ENCODE peak calls at places on chromosomes 3 and 15, in six cellular contexts. One of them, this sample, is unnamed.

GRCh38 chr15:63461230-63461629 is 43.2 kb upstream of the USP3 start:
- DNase-seq in AG04450: no peak
- DNase-seq in AG10803: no peak
- DNase-seq in tibial nerve: no peak
- DNase-seq in upper lobe of right lung: no peak
- DNase-seq in pancreas: no peak
- DNase-seq in this sample: no peak

GRCh38 chr3:56939759-56940323 is 120.6 kb upstream of the SPATA12 start:
- DNase-seq in AG04450: no peak
- DNase-seq in AG10803: no peak
- DNase-seq in tibial nerve: no peak
- DNase-seq in upper lobe of right lung: no peak
- DNase-seq in pancreas: no peak
- DNase-seq in this sample: no peak

GRCh38 chr3:114451561-114452018 is 157.8 kb downstream of the TIGIT start:
- DNase-seq in AG04450: no peak
- DNase-seq in AG10803: no peak
- DNase-seq in tibial nerve: no peak
- DNase-seq in upper lobe of right lung: no peak
- DNase-seq in pancreas: peak
- DNase-seq in this sample: peak

GRCh38 chr15:48449734-48450133 is 118.5 kb downstream of the DUT start:
- DNase-seq in AG04450: no peak
- DNase-seq in AG10803: no peak
- DNase-seq in tibial nerve: no peak
- DNase-seq in upper lobe of right lung: no peak
- DNase-seq in pancreas: no peak
- DNase-seq in this sample: no peak

GRCh38 chr3:193116871-193117270 is 124.2 kb upstream of the PLAAT1 start:
- DNase-seq in AG04450: no peak
- DNase-seq in AG10803: no peak
- DNase-seq in tibial nerve: no peak
- DNase-seq in upper lobe of right lung: no peak
- DNase-seq in pancreas: no peak
- DNase-seq in this sample: no peak

GRCh38 chr3:13301295-13301987 is 118.7 kb downstream of the NUP210 start:
- DNase-seq in AG04450: peak
- DNase-seq in AG10803: peak
- DNase-seq in tibial nerve: no peak
- DNase-seq in upper lobe of right lung: no peak
- DNase-seq in pancreas: no peak
- DNase-seq in this sample: no peak

GRCh38 chr3:136973352-136973751 is 15.6 kb downstream of the IL20RB start:
- DNase-seq in AG04450: no peak
- DNase-seq in AG10803: no peak
- DNase-seq in tibial nerve: no peak
- DNase-seq in upper lobe of right lung: no peak
- DNase-seq in pancreas: no peak
- DNase-seq in this sample: no peak

GRCh38 chr15:99424978-99425665 is 140.7 kb upstream of the MEF2A start:
- DNase-seq in AG04450: peak
- DNase-seq in AG10803: peak
- DNase-seq in tibial nerve: no peak
- DNase-seq in upper lobe of right lung: peak
- DNase-seq in pancreas: no peak
- DNase-seq in this sample: peak

GRCh38 chr3:38964646-38965045 is 87.1 kb downstream of the SCN11A start:
- DNase-seq in AG04450: no peak
- DNase-seq in AG10803: peak
- DNase-seq in tibial nerve: no peak
- DNase-seq in upper lobe of right lung: no peak
- DNase-seq in pancreas: no peak
- DNase-seq in this sample: no peak

GRCh38 chr15:58096529-58097084 is 31.1 kb upstream of the ALDH1A2 start:
- DNase-seq in AG04450: no peak
- DNase-seq in AG10803: no peak
- DNase-seq in tibial nerve: no peak
- DNase-seq in upper lobe of right lung: no peak
- DNase-seq in pancreas: no peak
- DNase-seq in this sample: no peak

GRCh38 chr3:52222319-52223221 is 2.9 kb downstream of the TLR9 start:
- DNase-seq in AG04450: no peak
- DNase-seq in AG10803: no peak
- DNase-seq in tibial nerve: no peak
- DNase-seq in upper lobe of right lung: peak
- DNase-seq in pancreas: no peak
- DNase-seq in this sample: peak

GRCh38 chr3:14518432-14518802 is 21.7 kb downstream of the GRIP2 start:
- DNase-seq in AG04450: no peak
- DNase-seq in AG10803: no peak
- DNase-seq in tibial nerve: no peak
- DNase-seq in upper lobe of right lung: no peak
- DNase-seq in pancreas: no peak
- DNase-seq in this sample: no peak

GRCh38 chr15:29050870-29051269 is 165.1 kb downstream of the APBA2 start:
- DNase-seq in AG04450: no peak
- DNase-seq in AG10803: peak
- DNase-seq in tibial nerve: no peak
- DNase-seq in upper lobe of right lung: peak
- DNase-seq in pancreas: no peak
- DNase-seq in this sample: no peak

GRCh38 chr3:14699643-14700042 is 24.7 kb downstream of the C3orf20 start:
- DNase-seq in AG04450: no peak
- DNase-seq in AG10803: no peak
- DNase-seq in tibial nerve: no peak
- DNase-seq in upper lobe of right lung: no peak
- DNase-seq in pancreas: no peak
- DNase-seq in this sample: no peak

GRCh38 chr15:51883436-51883835 is 54.0 kb downstream of the TMOD3 start:
- DNase-seq in AG04450: peak
- DNase-seq in AG10803: peak
- DNase-seq in tibial nerve: no peak
- DNase-seq in upper lobe of right lung: no peak
- DNase-seq in pancreas: no peak
- DNase-seq in this sample: no peak

GRCh38 chr3:42745291-42745745 is 27.7 kb downstream of the CCDC13 start:
- DNase-seq in AG04450: no peak
- DNase-seq in AG10803: peak
- DNase-seq in tibial nerve: no peak
- DNase-seq in upper lobe of right lung: no peak
- DNase-seq in pancreas: no peak
- DNase-seq in this sample: no peak

GRCh38 chr3:192845196-192845855 is 72.3 kb downstream of the MB21D2 start:
- DNase-seq in AG04450: peak
- DNase-seq in AG10803: peak
- DNase-seq in tibial nerve: no peak
- DNase-seq in upper lobe of right lung: no peak
- DNase-seq in pancreas: no peak
- DNase-seq in this sample: no peak

GRCh38 chr15:54150255-54150654 is 172.0 kb downstream of the UNC13C start:
- DNase-seq in AG04450: no peak
- DNase-seq in AG10803: no peak
- DNase-seq in tibial nerve: no peak
- DNase-seq in upper lobe of right lung: no peak
- DNase-seq in pancreas: no peak
- DNase-seq in this sample: no peak

GRCh38 chr3:194986208-194987043 is 284.5 kb downstream of the XXYLT1 start:
- DNase-seq in AG04450: no peak
- DNase-seq in AG10803: no peak
- DNase-seq in tibial nerve: no peak
- DNase-seq in upper lobe of right lung: no peak
- DNase-seq in pancreas: no peak
- DNase-seq in this sample: no peak

GRCh38 chr3:142929109-142929508 is 34.4 kb downstream of the PAQR9 start:
- DNase-seq in AG04450: no peak
- DNase-seq in AG10803: peak
- DNase-seq in tibial nerve: no peak
- DNase-seq in upper lobe of right lung: no peak
- DNase-seq in pancreas: peak
- DNase-seq in this sample: peak

GRCh38 chr3:64166584-64167155 is 58.6 kb downstream of the PRICKLE2 start:
- DNase-seq in AG04450: no peak
- DNase-seq in AG10803: peak
- DNase-seq in tibial nerve: no peak
- DNase-seq in upper lobe of right lung: no peak
- DNase-seq in pancreas: no peak
- DNase-seq in this sample: no peak
- TF ChIP-seq CTCF in AG04450: no peak
- TF ChIP-seq CTCF in AG10803: peak
- TF ChIP-seq CTCF in tibial nerve: no peak
- TF ChIP-seq CTCF in upper lobe of right lung: no peak
- TF ChIP-seq CTCF in pancreas: no peak
- TF ChIP-seq CTCF in this sample: no peak

GRCh38 chr15:92904832-92905640 is 4.9 kb downstream of the CHD2 start:
- DNase-seq in AG04450: no peak
- DNase-seq in AG10803: no peak
- DNase-seq in tibial nerve: no peak
- DNase-seq in upper lobe of right lung: no peak
- DNase-seq in pancreas: no peak
- DNase-seq in this sample: no peak
- H3K4me3 ChIP-seq in AG04450: peak
- H3K4me3 ChIP-seq in AG10803: peak
- H3K4me3 ChIP-seq in tibial nerve: peak
- H3K4me3 ChIP-seq in upper lobe of right lung: peak
- H3K4me3 ChIP-seq in pancreas: peak
- H3K4me3 ChIP-seq in this sample: peak

DNA sequence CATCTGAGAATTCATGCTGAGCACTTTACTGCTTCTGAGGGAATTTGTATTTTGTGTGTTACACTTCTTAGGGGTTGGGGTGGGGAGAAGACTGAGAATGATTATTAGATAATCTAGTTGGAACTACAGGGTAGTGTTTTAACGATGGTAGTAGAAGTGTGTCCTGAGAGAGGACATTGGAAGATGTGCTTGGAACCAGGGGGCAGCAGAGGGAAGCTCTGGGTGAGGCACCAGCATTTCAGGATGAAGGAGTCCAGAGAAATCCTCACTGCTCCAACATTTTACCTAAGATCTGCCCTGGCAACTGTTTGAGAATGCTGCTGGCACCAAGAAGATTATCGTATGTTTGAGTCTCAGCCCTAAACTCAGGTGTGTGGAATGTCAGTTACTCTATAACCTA is 145.5 kb downstream of the SQOR start:
- DNase-seq in AG04450: no peak
- DNase-seq in AG10803: no peak
- DNase-seq in tibial nerve: no peak
- DNase-seq in upper lobe of right lung: no peak
- DNase-seq in pancreas: no peak
- DNase-seq in this sample: no peak
- TF ChIP-seq CTCF in AG04450: no peak
- TF ChIP-seq CTCF in AG10803: no peak
- TF ChIP-seq CTCF in tibial nerve: no peak
- TF ChIP-seq CTCF in upper lobe of right lung: no peak
- TF ChIP-seq CTCF in pancreas: no peak
- TF ChIP-seq CTCF in this sample: no peak

DNA sequence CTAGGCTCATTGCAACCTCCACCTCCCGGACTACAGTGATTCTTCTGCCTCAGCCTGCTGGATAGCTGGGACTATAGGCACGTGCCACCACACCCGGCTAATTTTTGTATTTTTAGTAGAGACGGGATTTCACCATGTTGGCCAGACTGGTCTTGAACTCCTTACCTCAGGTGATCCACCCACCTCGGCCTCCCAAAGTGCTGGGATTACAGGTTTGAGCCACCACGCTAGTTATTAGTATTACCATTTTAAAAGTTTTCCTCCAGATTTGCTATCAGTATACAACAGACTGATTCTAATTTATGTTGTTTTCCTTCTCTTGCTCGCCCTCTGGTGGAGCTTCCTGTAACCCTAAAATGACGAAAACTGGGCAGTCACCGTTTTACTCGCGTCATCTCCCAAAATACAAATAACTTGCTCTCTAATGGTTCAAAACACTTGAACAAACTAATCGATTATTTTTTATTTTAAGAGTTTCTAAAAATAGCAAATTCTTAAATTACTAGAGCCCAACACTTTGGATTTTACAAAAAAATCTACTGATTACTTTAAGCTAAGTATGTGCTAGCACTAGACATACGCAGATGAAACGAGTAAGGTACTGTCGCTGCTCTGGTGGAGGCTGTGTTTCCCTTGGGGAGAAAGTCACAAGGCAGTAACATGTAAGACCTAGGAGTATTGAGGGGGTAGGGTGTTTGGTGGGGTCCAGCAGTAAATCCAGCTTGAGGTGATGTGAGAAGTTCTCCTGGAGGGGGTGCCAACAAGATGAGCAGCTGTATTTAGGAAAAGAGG is 203.3 kb downstream of the MBNL1 start:
- DNase-seq in AG04450: no peak
- DNase-seq in AG10803: peak
- DNase-seq in tibial nerve: peak
- DNase-seq in upper lobe of right lung: no peak
- DNase-seq in pancreas: peak
- DNase-seq in this sample: peak
- H3K4me3 ChIP-seq in AG04450: no peak
- H3K4me3 ChIP-seq in AG10803: no peak
- H3K4me3 ChIP-seq in tibial nerve: peak
- H3K4me3 ChIP-seq in upper lobe of right lung: peak
- H3K4me3 ChIP-seq in pancreas: no peak
- H3K4me3 ChIP-seq in this sample: peak

GRCh38 chr3:140630866-140631265 is 47.0 kb upstream of the TRIM42 start:
- DNase-seq in AG04450: no peak
- DNase-seq in AG10803: peak
- DNase-seq in tibial nerve: no peak
- DNase-seq in upper lobe of right lung: no peak
- DNase-seq in pancreas: no peak
- DNase-seq in this sample: no peak

GRCh38 chr3:140636452-140637138 is 41.3 kb upstream of the TRIM42 start:
- DNase-seq in AG04450: no peak
- DNase-seq in AG10803: no peak
- DNase-seq in tibial nerve: no peak
- DNase-seq in upper lobe of right lung: no peak
- DNase-seq in pancreas: no peak
- DNase-seq in this sample: no peak

GRCh38 chr3:140629351-140630137 is 48.3 kb upstream of the TRIM42 start:
- DNase-seq in AG04450: no peak
- DNase-seq in AG10803: peak
- DNase-seq in tibial nerve: no peak
- DNase-seq in upper lobe of right lung: no peak
- DNase-seq in pancreas: no peak
- DNase-seq in this sample: no peak

GRCh38 chr3:140630366-140630765 is 47.5 kb upstream of the TRIM42 start:
- DNase-seq in AG04450: no peak
- DNase-seq in AG10803: peak
- DNase-seq in tibial nerve: no peak
- DNase-seq in upper lobe of right lung: no peak
- DNase-seq in pancreas: no peak
- DNase-seq in this sample: no peak

GRCh38 chr3:140635276-140635675 is 42.6 kb upstream of the TRIM42 start:
- DNase-seq in AG04450: no peak
- DNase-seq in AG10803: no peak
- DNase-seq in tibial nerve: no peak
- DNase-seq in upper lobe of right lung: no peak
- DNase-seq in pancreas: no peak
- DNase-seq in this sample: no peak
- TF ChIP-seq CTCF in AG04450: no peak
- TF ChIP-seq CTCF in AG10803: no peak
- TF ChIP-seq CTCF in tibial nerve: no peak
- TF ChIP-seq CTCF in upper lobe of right lung: no peak
- TF ChIP-seq CTCF in pancreas: no peak
- TF ChIP-seq CTCF in this sample: no peak

This sample was measured in right lobe of liver.